ENCODE peak calls at places on chromosomes 16 and 17, in six cellular contexts. One of them, this sample, is unnamed.

GRCh38 chr16:24052466-24053324 is 203.4 kb upstream of the CACNG3 start:
- DNase-seq in right atrium auricular region: no peak
- DNase-seq in psoas muscle: no peak
- DNase-seq in fibroblast of lung: no peak
- DNase-seq in esophagus squamous epithelium: no peak
- DNase-seq in adrenal gland: no peak
- DNase-seq in this sample: no peak

GRCh38 chr16:17296412-17296811 is 174.3 kb downstream of the XYLT1 start:
- DNase-seq in right atrium auricular region: no peak
- DNase-seq in psoas muscle: peak
- DNase-seq in fibroblast of lung: no peak
- DNase-seq in esophagus squamous epithelium: no peak
- DNase-seq in adrenal gland: peak
- DNase-seq in this sample: no peak

GRCh38 chr16:11256657-11257130 is 690 bp upstream of the SOCS1 start:
- DNase-seq in right atrium auricular region: no peak
- DNase-seq in psoas muscle: peak
- DNase-seq in fibroblast of lung: peak
- DNase-seq in esophagus squamous epithelium: no peak
- DNase-seq in adrenal gland: peak
- DNase-seq in this sample: peak

GRCh38 chr16:57694556-57695377 is at the start of gene DRC7:
- DNase-seq in right atrium auricular region: no peak
- DNase-seq in psoas muscle: no peak
- DNase-seq in fibroblast of lung: peak
- DNase-seq in esophagus squamous epithelium: no peak
- DNase-seq in adrenal gland: peak
- DNase-seq in this sample: peak

GRCh38 chr17:41530062-41531048 is 2.2 kb upstream of the KRT19 start:
- DNase-seq in right atrium auricular region: no peak
- DNase-seq in psoas muscle: no peak
- DNase-seq in fibroblast of lung: peak
- DNase-seq in esophagus squamous epithelium: no peak
- DNase-seq in adrenal gland: peak
- DNase-seq in this sample: no peak

GRCh38 chr16:28496844-28497243 is 2.4 kb downstream of the APOBR start:
- DNase-seq in right atrium auricular region: no peak
- DNase-seq in psoas muscle: peak
- DNase-seq in fibroblast of lung: no peak
- DNase-seq in esophagus squamous epithelium: no peak
- DNase-seq in adrenal gland: no peak
- DNase-seq in this sample: no peak

GRCh38 chr17:74757502-74757901 is 9.1 kb downstream of the NHERF1 start:
- DNase-seq in right atrium auricular region: no peak
- DNase-seq in psoas muscle: no peak
- DNase-seq in fibroblast of lung: no peak
- DNase-seq in esophagus squamous epithelium: no peak
- DNase-seq in adrenal gland: peak
- DNase-seq in this sample: no peak

GRCh38 chr16:53817117-53817516 is 113.2 kb downstream of the FTO start:
- DNase-seq in right atrium auricular region: no peak
- DNase-seq in psoas muscle: no peak
- DNase-seq in fibroblast of lung: peak
- DNase-seq in esophagus squamous epithelium: no peak
- DNase-seq in adrenal gland: peak
- DNase-seq in this sample: no peak

GRCh38 chr16:19696312-19696711 is 21.7 kb downstream of the KNOP1 start:
- DNase-seq in right atrium auricular region: peak
- DNase-seq in psoas muscle: peak
- DNase-seq in fibroblast of lung: peak
- DNase-seq in esophagus squamous epithelium: peak
- DNase-seq in adrenal gland: peak
- DNase-seq in this sample: no peak

GRCh38 chr17:48577330-48577945 is 712 bp downstream of the HOXB4 start:
- DNase-seq in right atrium auricular region: no peak
- DNase-seq in psoas muscle: no peak
- DNase-seq in fibroblast of lung: no peak
- DNase-seq in esophagus squamous epithelium: no peak
- DNase-seq in adrenal gland: no peak
- DNase-seq in this sample: no peak

GRCh38 chr17:64159051-64159590 is 29.2 kb upstream of the ERN1 start:
- DNase-seq in right atrium auricular region: no peak
- DNase-seq in psoas muscle: no peak
- DNase-seq in fibroblast of lung: no peak
- DNase-seq in esophagus squamous epithelium: no peak
- DNase-seq in adrenal gland: no peak
- DNase-seq in this sample: no peak

GRCh38 chr17:50208611-50209061 is 7.2 kb upstream of the COL1A1 start:
- DNase-seq in right atrium auricular region: no peak
- DNase-seq in psoas muscle: no peak
- DNase-seq in fibroblast of lung: no peak
- DNase-seq in esophagus squamous epithelium: no peak
- DNase-seq in adrenal gland: no peak
- DNase-seq in this sample: peak

GRCh38 chr17:34254651-34255380 is at the start of gene CCL2:
- DNase-seq in right atrium auricular region: peak
- DNase-seq in psoas muscle: peak
- DNase-seq in fibroblast of lung: peak
- DNase-seq in esophagus squamous epithelium: no peak
- DNase-seq in adrenal gland: peak
- DNase-seq in this sample: no peak

GRCh38 chr16:4386951-4387565 is 15.4 kb downstream of the VASN start:
- DNase-seq in right atrium auricular region: no peak
- DNase-seq in psoas muscle: no peak
- DNase-seq in fibroblast of lung: peak
- DNase-seq in esophagus squamous epithelium: no peak
- DNase-seq in adrenal gland: peak
- DNase-seq in this sample: peak

GRCh38 chr16:81758376-81758775 is 20.7 kb upstream of the PLCG2 start:
- DNase-seq in right atrium auricular region: no peak
- DNase-seq in psoas muscle: no peak
- DNase-seq in fibroblast of lung: peak
- DNase-seq in esophagus squamous epithelium: no peak
- DNase-seq in adrenal gland: no peak
- DNase-seq in this sample: no peak

GRCh38 chr16:30066882-30067583 is 1.5 kb downstream of the ALDOA start:
- DNase-seq in right atrium auricular region: no peak
- DNase-seq in psoas muscle: peak
- DNase-seq in fibroblast of lung: no peak
- DNase-seq in esophagus squamous epithelium: no peak
- DNase-seq in adrenal gland: peak
- DNase-seq in this sample: no peak

GRCh38 chr17:6353161-6353560 is 81.8 kb downstream of the AIPL1 start:
- DNase-seq in right atrium auricular region: peak
- DNase-seq in psoas muscle: no peak
- DNase-seq in fibroblast of lung: no peak
- DNase-seq in esophagus squamous epithelium: no peak
- DNase-seq in adrenal gland: no peak
- DNase-seq in this sample: no peak

GRCh38 chr17:28717578-28718316 is at the start of gene RAB34:
- DNase-seq in right atrium auricular region: peak
- DNase-seq in psoas muscle: peak
- DNase-seq in fibroblast of lung: peak
- DNase-seq in esophagus squamous epithelium: no peak
- DNase-seq in adrenal gland: peak
- DNase-seq in this sample: peak

GRCh38 chr16:68235882-68236803 is at the start of gene ESRP2:
- DNase-seq in right atrium auricular region: no peak
- DNase-seq in psoas muscle: peak
- DNase-seq in fibroblast of lung: no peak
- DNase-seq in esophagus squamous epithelium: no peak
- DNase-seq in adrenal gland: peak
- DNase-seq in this sample: peak

GRCh38 chr16:35596467-35596866 is 2137.1 kb downstream of the TP53TG3F start:
- DNase-seq in right atrium auricular region: no peak
- DNase-seq in psoas muscle: no peak
- DNase-seq in fibroblast of lung: no peak
- DNase-seq in esophagus squamous epithelium: no peak
- DNase-seq in adrenal gland: no peak
- DNase-seq in this sample: no peak

GRCh38 chr16:49755291-49755611 is 100.7 kb downstream of the ZNF423 start:
- DNase-seq in right atrium auricular region: no peak
- DNase-seq in psoas muscle: no peak
- DNase-seq in fibroblast of lung: peak
- DNase-seq in esophagus squamous epithelium: no peak
- DNase-seq in adrenal gland: peak
- DNase-seq in this sample: no peak

GRCh38 chr16:900211-900610 is 70.6 kb downstream of the LMF1 start:
- DNase-seq in right atrium auricular region: no peak
- DNase-seq in psoas muscle: peak
- DNase-seq in fibroblast of lung: no peak
- DNase-seq in esophagus squamous epithelium: no peak
- DNase-seq in adrenal gland: no peak
- DNase-seq in this sample: no peak

GRCh38 chr17:57615836-57616235 is 129.3 kb downstream of the CCDC182 start:
- DNase-seq in right atrium auricular region: no peak
- DNase-seq in psoas muscle: peak
- DNase-seq in fibroblast of lung: no peak
- DNase-seq in esophagus squamous epithelium: no peak
- DNase-seq in adrenal gland: no peak
- DNase-seq in this sample: no peak

GRCh38 chr16:2019500-2019899 is at the start of gene NPW:
- DNase-seq in right atrium auricular region: no peak
- DNase-seq in psoas muscle: no peak
- DNase-seq in fibroblast of lung: no peak
- DNase-seq in esophagus squamous epithelium: no peak
- DNase-seq in adrenal gland: no peak
- DNase-seq in this sample: no peak

DNA sequence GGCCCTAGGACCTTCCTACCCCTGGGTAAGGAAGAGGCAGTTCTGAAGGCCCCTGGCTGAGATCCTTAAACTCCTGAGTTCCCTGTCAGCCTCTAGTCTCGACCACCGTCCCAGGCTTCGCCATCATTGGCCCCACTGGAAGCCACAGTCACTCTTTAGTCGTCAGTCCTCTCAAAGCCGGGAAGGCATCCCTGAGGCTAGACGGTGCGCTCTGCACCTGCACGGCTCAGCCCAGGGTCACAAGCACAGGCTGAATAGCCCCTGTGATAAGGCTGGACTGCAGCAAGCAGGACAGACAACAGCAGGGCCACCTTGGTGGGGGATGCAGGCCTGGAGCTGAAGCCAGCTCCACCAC is 3.3 kb upstream of the HEXIM1 start:
- DNase-seq in right atrium auricular region: no peak
- DNase-seq in psoas muscle: peak
- DNase-seq in fibroblast of lung: no peak
- DNase-seq in esophagus squamous epithelium: no peak
- DNase-seq in adrenal gland: no peak
- DNase-seq in this sample: no peak
- H3K4me3 ChIP-seq in right atrium auricular region: peak
- H3K4me3 ChIP-seq in psoas muscle: peak
- H3K4me3 ChIP-seq in fibroblast of lung: no peak
- H3K4me3 ChIP-seq in esophagus squamous epithelium: peak
- H3K4me3 ChIP-seq in adrenal gland: no peak
- H3K4me3 ChIP-seq in this sample: peak

GRCh38 chr17:80539022-80539421 is 5.6 kb upstream of the RPTOR start:
- DNase-seq in right atrium auricular region: no peak
- DNase-seq in psoas muscle: no peak
- DNase-seq in fibroblast of lung: no peak
- DNase-seq in esophagus squamous epithelium: no peak
- DNase-seq in adrenal gland: no peak
- DNase-seq in this sample: no peak
- TF ChIP-seq CTCF in right atrium auricular region: no peak
- TF ChIP-seq CTCF in psoas muscle: no peak
- TF ChIP-seq CTCF in fibroblast of lung: no peak
- TF ChIP-seq CTCF in esophagus squamous epithelium: no peak
- TF ChIP-seq CTCF in adrenal gland: no peak
- TF ChIP-seq CTCF in this sample: no peak

GRCh38 chr17:45771473-45771959 is 12.6 kb upstream of the CRHR1 start:
- DNase-seq in right atrium auricular region: no peak
- DNase-seq in psoas muscle: no peak
- DNase-seq in fibroblast of lung: no peak
- DNase-seq in esophagus squamous epithelium: no peak
- DNase-seq in adrenal gland: no peak
- DNase-seq in this sample: no peak
- H3K27ac ChIP-seq in right atrium auricular region: no peak
- H3K27ac ChIP-seq in psoas muscle: no peak
- H3K27ac ChIP-seq in fibroblast of lung: no peak
- H3K27ac ChIP-seq in esophagus squamous epithelium: no peak
- H3K27ac ChIP-seq in adrenal gland: no peak
- H3K27ac ChIP-seq in this sample: no peak

GRCh38 chr17:82367724-82368524 is 3.6 kb upstream of the UTS2R start:
- DNase-seq in right atrium auricular region: no peak
- DNase-seq in psoas muscle: no peak
- DNase-seq in fibroblast of lung: no peak
- DNase-seq in esophagus squamous epithelium: no peak
- DNase-seq in adrenal gland: no peak
- DNase-seq in this sample: no peak
- H3K4me3 ChIP-seq in right atrium auricular region: no peak
- H3K4me3 ChIP-seq in psoas muscle: no peak
- H3K4me3 ChIP-seq in fibroblast of lung: no peak
- H3K4me3 ChIP-seq in esophagus squamous epithelium: no peak
- H3K4me3 ChIP-seq in adrenal gland: no peak
- H3K4me3 ChIP-seq in this sample: no peak

GRCh38 chr16:76268824-76269223 is 8.4 kb upstream of the CNTNAP4 start:
- DNase-seq in right atrium auricular region: no peak
- DNase-seq in psoas muscle: no peak
- DNase-seq in fibroblast of lung: no peak
- DNase-seq in esophagus squamous epithelium: no peak
- DNase-seq in adrenal gland: no peak
- DNase-seq in this sample: no peak

GRCh38 chr16:76265434-76266045 is 11.7 kb upstream of the CNTNAP4 start:
- DNase-seq in right atrium auricular region: no peak
- DNase-seq in psoas muscle: no peak
- DNase-seq in fibroblast of lung: peak
- DNase-seq in esophagus squamous epithelium: no peak
- DNase-seq in adrenal gland: peak
- DNase-seq in this sample: no peak
- TF ChIP-seq CTCF in right atrium auricular region: peak
- TF ChIP-seq CTCF in psoas muscle: peak
- TF ChIP-seq CTCF in fibroblast of lung: no peak
- TF ChIP-seq CTCF in esophagus squamous epithelium: no peak
- TF ChIP-seq CTCF in adrenal gland: peak
- TF ChIP-seq CTCF in this sample: no peak

DNA sequence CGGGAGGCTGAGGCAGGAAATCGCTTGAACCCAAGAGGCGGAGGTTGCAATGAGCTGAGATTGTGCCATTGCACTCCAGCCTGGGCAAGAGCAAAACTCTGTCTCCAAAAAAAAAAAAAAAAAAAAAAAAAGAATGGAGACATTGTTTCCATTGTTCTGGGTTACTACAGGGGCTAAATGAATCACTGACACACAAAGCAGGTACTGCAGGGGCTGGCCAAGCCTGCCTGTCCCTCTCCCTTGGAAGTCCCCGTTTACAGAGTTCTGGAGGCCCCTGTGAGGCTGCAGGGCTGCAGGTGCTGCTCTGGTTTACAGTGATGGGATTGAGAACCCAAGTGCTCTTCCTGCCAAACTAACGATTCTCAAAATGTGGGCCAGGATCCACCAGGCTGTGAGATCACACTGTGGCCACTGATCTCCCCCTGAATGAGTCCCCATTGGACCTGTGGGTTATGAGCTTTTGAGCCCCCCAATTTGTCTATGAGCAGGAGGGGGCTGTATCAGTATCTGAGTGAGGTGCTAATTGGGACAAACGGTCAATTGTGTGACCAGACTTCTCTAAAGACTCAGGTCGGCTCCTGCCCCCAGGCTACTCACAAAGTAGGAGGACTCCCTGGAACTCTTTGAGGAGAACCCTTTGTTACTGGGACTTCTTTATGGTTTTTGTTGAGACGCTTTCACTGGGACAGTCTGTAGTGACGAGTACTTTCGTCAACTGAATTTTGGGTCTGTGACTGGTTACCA is 39.0 kb downstream of the DNAH17 start:
- DNase-seq in right atrium auricular region: no peak
- DNase-seq in psoas muscle: no peak
- DNase-seq in fibroblast of lung: no peak
- DNase-seq in esophagus squamous epithelium: no peak
- DNase-seq in adrenal gland: no peak
- DNase-seq in this sample: no peak
- H3K27ac ChIP-seq in right atrium auricular region: no peak
- H3K27ac ChIP-seq in psoas muscle: no peak
- H3K27ac ChIP-seq in fibroblast of lung: no peak
- H3K27ac ChIP-seq in esophagus squamous epithelium: no peak
- H3K27ac ChIP-seq in adrenal gland: no peak
- H3K27ac ChIP-seq in this sample: no peak